ENCODE peak calls at places on chromosomes 4 and X, in six cellular contexts. T is K562, Y is HepG2, S is GM12891, P is H1, F is GM12878. N is an unnamed sample.

GRCh38 chr4:2948895-2949781 is 14.1 kb downstream of the NOP14 start:
- DNase-seq in T (no peak), Y (no peak), S (no peak), F (no peak), P (no peak), N (no peak)

GRCh38 chr4:16195209-16195608 is 31.1 kb downstream of the TAPT1 start:
- DNase-seq in P (no peak), S (no peak), F (no peak), Y (no peak), T (no peak), N (no peak)

GRCh38 chr4:142493255-142493976 is 352.7 kb downstream of the INPP4B start:
- DNase-seq in T (no peak), S (no peak), Y (no peak), P (no peak), F (no peak), N (no peak)

GRCh38 chr4:38132140-38132673 is 172.0 kb downstream of the PTTG2 start:
- DNase-seq in F (peak), Y (no peak), S (peak), T (no peak), P (no peak), N (peak)

GRCh38 chr4:3037957-3038451 is 36.3 kb downstream of the HTT-AS start:
- DNase-seq in P (no peak), Y (no peak), S (no peak), T (no peak), F (no peak), N (no peak)

GRCh38 chr4:61520176-61520575 is 320.1 kb downstream of the ADGRL3 start:
- DNase-seq in P (no peak), T (no peak), Y (no peak), S (no peak), F (no peak), N (no peak)

GRCh38 chrX:34891391-34891790 is 51.2 kb upstream of the FAM47B start:
- DNase-seq in Y (no peak), P (no peak), F (no peak), T (no peak), S (no peak), N (no peak)

GRCh38 chr4:12409507-12410190 is 981.0 kb upstream of the HS3ST1 start:
- DNase-seq in T (no peak), P (no peak), S (no peak), Y (no peak), F (no peak), N (no peak)

GRCh38 chr4:152168960-152169616 is 366.8 kb downstream of the FBXW7 start:
- DNase-seq in F (no peak), S (no peak), P (no peak), Y (no peak), T (no peak), N (no peak)

GRCh38 chrX:66015152-66015827 is 24.6 kb downstream of the VSIG4 start:
- DNase-seq in T (peak), Y (no peak), P (no peak), F (peak), S (no peak), N (no peak)

GRCh38 chrX:45063319-45064095 is 137.2 kb downstream of the DIPK2B start:
- DNase-seq in Y (no peak), P (no peak), T (no peak), F (no peak), S (no peak), N (no peak)

GRCh38 chrX:47807548-47807947 is 29.2 kb upstream of the ZNF81 start:
- DNase-seq in S (no peak), F (no peak), T (no peak), P (peak), Y (no peak), N (no peak)

GRCh38 chrX:39165773-39166172 is 364.5 kb downstream of the MID1IP1 start:
- DNase-seq in T (no peak), Y (no peak), S (no peak), P (no peak), F (no peak), N (no peak)

DNA sequence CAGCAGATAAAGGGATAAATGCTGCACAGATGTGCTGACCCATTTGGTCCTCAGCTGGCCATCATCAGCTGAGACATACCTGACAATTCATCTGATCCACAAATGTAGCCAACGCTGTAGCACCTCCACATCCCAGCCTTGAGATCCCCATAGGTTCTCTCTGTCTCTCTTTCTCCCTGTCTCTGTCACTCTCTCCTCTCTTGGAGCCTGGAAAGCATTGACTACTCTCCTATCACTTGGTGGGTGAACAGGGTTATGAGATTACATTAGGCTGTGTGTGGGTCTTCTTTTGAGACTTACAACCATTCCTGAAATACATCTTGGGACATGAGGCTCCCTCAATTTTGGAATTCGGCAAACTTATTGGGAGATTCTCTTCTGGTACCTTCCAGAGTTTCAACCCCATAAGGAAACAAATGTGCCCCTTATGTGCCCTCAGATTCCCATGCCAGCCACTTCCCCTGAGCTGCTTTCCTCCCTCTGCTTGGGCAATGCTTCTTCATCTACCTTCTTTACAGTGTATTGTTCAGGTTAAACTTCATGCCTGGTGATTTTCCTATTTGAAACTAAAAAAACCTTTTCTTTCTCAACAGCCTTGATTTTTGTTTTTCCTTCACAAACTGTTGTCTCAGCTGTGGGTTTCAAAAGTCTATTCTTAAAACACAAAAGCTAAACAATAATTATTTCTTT is 29.1 kb upstream of the FGF2 start:
- DNase-seq in S (no peak), P (no peak), F (no peak), Y (no peak), T (no peak), N (no peak)
- TF ChIP-seq POLR2A in S (no peak), P (no peak), F (no peak), Y (no peak), T (no peak), N (no peak)

DNA sequence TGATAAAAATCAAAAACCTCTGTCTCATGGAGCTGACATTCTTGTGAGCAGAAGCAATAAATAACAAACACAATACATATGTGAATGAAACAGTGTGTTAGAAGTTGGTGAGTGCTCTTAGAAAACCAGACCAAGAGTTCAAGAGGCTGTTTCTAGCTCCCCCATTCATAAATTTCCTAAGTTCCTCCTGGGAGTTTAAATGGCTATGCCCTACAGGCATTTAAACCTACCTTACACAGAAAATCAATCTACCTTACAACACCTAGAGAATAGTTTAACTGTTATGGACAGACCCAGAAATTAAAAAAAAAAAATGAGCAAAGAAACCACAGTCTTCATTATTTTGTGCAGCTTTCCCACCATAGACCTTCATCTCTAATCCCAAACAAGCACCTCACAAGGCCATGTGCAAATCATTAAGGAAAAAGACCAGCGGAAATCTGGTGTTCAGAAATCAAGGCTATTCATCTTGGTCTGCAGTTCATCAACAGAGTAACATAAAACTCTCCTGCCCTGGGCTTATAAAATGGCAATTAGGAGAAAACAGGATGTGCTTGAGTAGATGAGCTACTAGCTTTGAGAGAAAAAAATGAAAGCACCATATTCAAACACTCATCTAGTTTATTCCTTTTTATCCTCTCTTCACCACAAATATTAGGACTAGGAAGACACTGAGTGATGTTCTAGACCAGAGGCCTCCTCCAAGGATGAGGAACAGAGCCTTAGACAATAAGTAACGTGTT is 147.2 kb downstream of the SHROOM3 start:
- DNase-seq in F (no peak), P (no peak), T (no peak), Y (no peak), S (no peak), N (no peak)
- TF ChIP-seq TAF1 in F (no peak), P (no peak), T (no peak), Y (no peak), S (no peak), N (no peak)

GRCh38 chr4:52865305-52865704 is 3.2 kb downstream of the RASL11B start:
- DNase-seq in T (no peak), F (no peak), Y (no peak), P (no peak), S (no peak), N (no peak)
- TF ChIP-seq POLR2AphosphoS5 in T (no peak), F (no peak), Y (no peak), P (no peak), S (no peak), N (no peak)

DNA sequence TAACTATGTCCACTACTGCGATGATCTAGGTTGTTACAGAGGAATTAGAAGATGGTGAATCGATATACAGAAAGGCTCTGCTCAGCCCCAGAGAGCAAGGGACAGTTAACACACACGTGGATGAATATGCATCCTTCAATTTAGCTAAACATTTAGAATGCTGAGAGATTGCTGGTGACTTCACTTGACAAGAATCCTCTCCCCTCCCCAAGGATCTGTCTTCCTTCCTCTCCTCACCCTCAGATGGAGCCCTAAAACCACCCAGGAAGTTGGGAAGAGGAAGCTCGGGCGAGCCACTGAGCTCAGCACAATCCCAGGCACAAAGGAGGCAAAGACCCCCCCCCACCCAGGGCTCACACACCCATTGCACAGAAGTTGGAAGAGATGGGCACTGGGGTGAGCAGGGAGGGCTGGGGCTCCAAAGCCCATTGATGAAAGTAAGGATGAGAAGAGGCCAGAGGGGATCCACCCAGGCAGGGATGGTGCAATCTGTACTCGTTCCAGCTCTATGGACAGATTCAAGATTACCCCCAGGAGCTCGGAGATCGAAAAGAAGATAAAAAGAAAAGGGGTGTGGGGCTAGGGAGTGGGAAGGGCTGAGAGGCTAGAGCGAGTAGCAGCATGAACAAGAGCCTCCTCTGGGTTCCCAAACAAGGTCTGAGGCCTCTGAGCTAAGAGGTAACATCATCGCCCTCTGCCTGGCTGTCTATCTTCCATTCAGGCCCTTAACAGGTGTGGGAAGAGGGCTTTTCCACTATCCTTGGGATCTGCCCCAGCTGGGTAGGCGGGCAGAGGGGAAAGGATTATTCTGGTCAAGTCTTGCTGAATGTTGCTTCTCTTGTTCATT is 1.3 kb downstream of the TFE3 start:
- DNase-seq in T (no peak), F (no peak), Y (no peak), P (no peak), S (no peak), N (no peak)
- TF ChIP-seq POLR2A in T (peak), F (no peak), Y (no peak), P (no peak), S (no peak), N (no peak)